ENCODE peak calls at places on chromosomes 5 and 9, in four cellular contexts. Z is NCI-H1930, K is esophagus muscularis mucosa, L is GM19239. D is an unnamed sample.

GRCh38 chr5:10555134-10555733 is 8.6 kb upstream of the ANKRD33B start:
- DNase-seq in Z (no peak), K (no peak), L (no peak), D (no peak)

GRCh38 chr9:3879731-3880493 is 354.1 kb upstream of the RFX3 start:
- DNase-seq in Z (no peak), L (no peak), K (no peak), D (no peak)

GRCh38 chr9:123678038-123678877 is 251.7 kb downstream of the DENND1A start:
- DNase-seq in K (no peak), L (no peak), Z (peak; percentile 50), D (no peak)

GRCh38 chr9:110691002-110691549 is 22.5 kb downstream of the MUSK start:
- DNase-seq in Z (no peak), L (no peak), K (no peak), D (no peak)

GRCh38 chr9:14563902-14564578 is 129.2 kb downstream of the ZDHHC21 start:
- DNase-seq in K (no peak), Z (no peak), L (no peak), D (no peak)

GRCh38 chr5:174945853-174946252 is 221.5 kb downstream of the MSX2 start:
- DNase-seq in L (no peak), Z (no peak), K (no peak), D (no peak)

GRCh38 chr9:135939351-135940265 is 21.6 kb downstream of the UBAC1 start:
- DNase-seq in L (no peak), Z (no peak), K (no peak), D (no peak)

GRCh38 chr9:125399165-125399564 is 137.5 kb downstream of the GAPVD1 start:
- DNase-seq in Z (no peak), L (no peak), K (no peak), D (no peak)

GRCh38 chr5:88806338-88806737 is 76.6 kb downstream of the MEF2C start:
- DNase-seq in L (no peak), K (no peak), Z (no peak), D (no peak)

GRCh38 chr5:78716221-78716620 is 67.6 kb upstream of the LHFPL2 start:
- DNase-seq in Z (no peak), L (no peak), K (no peak), D (no peak)

GRCh38 chr5:115262066-115262404 is 642 bp downstream of the PGGT1B start:
- DNase-seq in L (peak; percentile 1), K (no peak), Z (no peak), D (peak; percentile 1)

GRCh38 chr9:129567842-129568559 is 52.9 kb downstream of the C9orf50 start:
- DNase-seq in Z (no peak), K (no peak), L (no peak), D (no peak)

GRCh38 chr5:115516372-115516771 is 28.2 kb downstream of the FEM1C start:
- DNase-seq in K (no peak), L (no peak), Z (no peak), D (no peak)

GRCh38 chr9:114588671-114589526 is 1.3 kb downstream of the ATP6V1G1 start:
- DNase-seq in Z (no peak), L (no peak), K (no peak), D (no peak)

GRCh38 chr9:125241863-125242739 is 958 bp upstream of the HSPA5 start:
- DNase-seq in Z (no peak), K (peak; percentile 92), L (peak; percentile 12), D (no peak)